ENCODE peak calls at places on chromosomes 13 and 19, in eight cellular contexts. S, L, E, X, A, Q, O and Z are unnamed samples. For H3K27me3, the result is how much of the 10 kb centered on the place peaks cover.

GRCh38 chr13:80180745-80181144 is 160.2 kb downstream of the SPRY2 start:
- DNase-seq in E (no peak), O (no peak), L (no peak), A (no peak), S (no peak), Q (no peak), X (no peak), Z (no peak)

GRCh38 chr19:16078759-16079707 is 2.7 kb downstream of the TPM4 start:
- DNase-seq in Q (peak), E (peak), A (peak), X (no peak), S (peak), O (peak), L (peak), Z (peak)

GRCh38 chr19:38251564-38252051 is 4.6 kb downstream of the PPP1R14A start:
- DNase-seq in A (peak), X (no peak), O (peak), S (peak), L (peak), Q (no peak), E (peak), Z (no peak)

GRCh38 chr13:36357692-36358091 is 11.5 kb upstream of the SPART start:
- DNase-seq in A (peak), O (no peak), E (peak), S (no peak), X (no peak), L (no peak), Q (no peak), Z (no peak)

GRCh38 chr19:44566984-44567383 is 37.5 kb upstream of the CEACAM20 start:
- DNase-seq in E (no peak), A (no peak), L (no peak), X (no peak), O (no peak), S (no peak), Q (no peak), Z (no peak)

GRCh38 chr13:64078480-64078936 is 2662.9 kb upstream of the PCDH20 start:
- DNase-seq in Q (no peak), X (no peak), S (no peak), A (no peak), E (peak), O (no peak), L (no peak), Z (no peak)

GRCh38 chr13:98529171-98529570 is 47.7 kb downstream of the STK24 start:
- DNase-seq in S (no peak), X (no peak), Q (no peak), A (no peak), E (peak), O (no peak), L (no peak), Z (no peak)

GRCh38 chr13:43573787-43574562 is 212.8 kb downstream of the ENOX1 start:
- DNase-seq in O (no peak), X (no peak), A (no peak), S (no peak), L (no peak), E (no peak), Q (no peak), Z (no peak)

GRCh38 chr19:49106648-49107135 is 7.5 kb upstream of the LIN7B start:
- DNase-seq in E (no peak), S (no peak), X (no peak), O (peak), A (peak), Q (peak), L (peak), Z (peak)

GRCh38 chr19:37930416-37930815 is 23.4 kb downstream of the SIPA1L3 start:
- DNase-seq in Q (no peak), S (no peak), A (no peak), O (no peak), L (no peak), X (no peak), E (no peak), Z (no peak)

GRCh38 chr13:44159633-44160279 is 213.9 kb upstream of the SERP2 start:
- DNase-seq in O (no peak), Q (no peak), X (no peak), S (peak), L (no peak), E (no peak), A (no peak), Z (no peak)

GRCh38 chr13:84192125-84192524 is 309.9 kb upstream of the SLITRK1 start:
- DNase-seq in O (no peak), Q (peak), X (no peak), S (no peak), E (no peak), A (no peak), L (no peak), Z (no peak)

GRCh38 chr13:99331881-99332293 is 24.7 kb upstream of the GPR183 start:
- DNase-seq in S (no peak), X (no peak), E (no peak), A (no peak), Q (no peak), O (no peak), L (no peak), Z (no peak)

GRCh38 chr13:25422153-25422552 is 50.4 kb downstream of the ATP8A2 start:
- DNase-seq in E (no peak), L (no peak), Q (no peak), O (no peak), X (no peak), S (no peak), A (no peak), Z (no peak)

GRCh38 chr13:100535401-100536135 is 53.0 kb downstream of the GGACT start:
- DNase-seq in Q (no peak), L (no peak), O (no peak), E (peak), A (peak), X (no peak), S (no peak), Z (no peak)

GRCh38 chr13:31012285-31013024 is 80.0 kb downstream of the TEX26 start:
- DNase-seq in S (no peak), L (no peak), E (no peak), A (peak), Q (peak), X (no peak), O (peak), Z (no peak)

GRCh38 chr19:23823952-23824389 is 65.3 kb upstream of the ZNF681 start:
- DNase-seq in X (no peak), L (no peak), S (no peak), O (no peak), E (no peak), Q (no peak), A (peak), Z (no peak)

GRCh38 chr19:1450735-1451669 is 1.1 kb downstream of the APC2 start:
- DNase-seq in X (no peak), A (no peak), L (no peak), O (no peak), E (no peak), Q (no peak), S (no peak), Z (no peak)

GRCh38 chr13:107976628-107977027 is 238.7 kb downstream of the LIG4 start:
- DNase-seq in Q (no peak), S (no peak), X (no peak), A (no peak), L (no peak), E (no peak), O (no peak), Z (no peak)

GRCh38 chr13:49164712-49165111 is 55.4 kb upstream of the MLNR start:
- DNase-seq in X (no peak), A (no peak), S (no peak), E (no peak), Q (no peak), O (no peak), L (no peak), Z (no peak)

GRCh38 chr19:15318241-15318691 is 14.1 kb downstream of the BRD4 start:
- DNase-seq in Q (peak), X (no peak), O (no peak), L (no peak), A (no peak), S (no peak), E (no peak), Z (no peak)

GRCh38 chr13:95485045-95485517 is 67.4 kb upstream of the CLDN10 start:
- DNase-seq in X (no peak), A (no peak), S (no peak), O (peak), L (no peak), E (no peak), Q (peak), Z (no peak)

GRCh38 chr13:110187501-110188161 is 119.3 kb downstream of the COL4A1 start:
- DNase-seq in O (peak), Q (peak), X (no peak), S (no peak), A (peak), L (peak), E (peak), Z (no peak)

GRCh38 chr13:75173457-75174356 is 308.3 kb downstream of the TBC1D4 start:
- DNase-seq in X (peak), Q (no peak), O (peak), A (no peak), L (no peak), S (no peak), E (no peak), Z (no peak)

GRCh38 chr19:45670670-45671453 is 2.8 kb downstream of the GIPR start:
- DNase-seq in Q (peak), X (peak), L (peak), O (peak), A (peak), E (no peak), S (peak), Z (peak)

GRCh38 chr19:28878862-28879566 is 333.9 kb downstream of the UQCRFS1 start:
- DNase-seq in X (peak), E (peak), S (peak), O (peak), L (peak), A (peak), Q (peak), Z (no peak)

GRCh38 chr19:1455336-1456120 is 5.6 kb downstream of the APC2 start:
- DNase-seq in A (peak), S (peak), O (peak), L (no peak), E (no peak), X (peak), Q (peak), Z (no peak)

GRCh38 chr13:30829145-30829544 is 76.9 kb upstream of the MEDAG start:
- DNase-seq in X (no peak), O (peak), A (no peak), Q (peak), S (no peak), L (no peak), E (no peak), Z (no peak)

GRCh38 chr19:58558623-58559274 is 338 bp upstream of the UBE2M start:
- DNase-seq in S (peak), L (peak), X (peak), E (peak), Q (peak), O (peak), A (peak), Z (peak)

GRCh38 chr13:112814905-112815585 is 125.2 kb downstream of the ATP11A start:
- DNase-seq in S (no peak), L (no peak), X (no peak), O (peak), E (peak), A (no peak), Q (peak), Z (no peak)

GRCh38 chr13:36862002-36862706 is 43.1 kb downstream of the RFXAP start:
- DNase-seq in E (no peak), A (no peak), O (peak), Q (no peak), L (no peak), S (no peak), X (no peak), Z (no peak)

GRCh38 chr13:89239361-89240127 is 1568.4 kb downstream of the SLITRK5 start:
- DNase-seq in E (no peak), S (no peak), A (no peak), Q (no peak), L (no peak), O (no peak), X (no peak), Z (no peak)

GRCh38 chr13:80374453-80374852 is 33.5 kb upstream of the SPRY2 start:
- DNase-seq in O (no peak), X (no peak), S (peak), A (peak), L (peak), E (peak), Q (no peak), Z (no peak)

GRCh38 chr13:30752991-30753616 is 17.8 kb downstream of the ALOX5AP start:
- DNase-seq in S (no peak), O (no peak), E (no peak), Q (no peak), L (no peak), X (no peak), A (no peak), Z (no peak)

GRCh38 chr19:48442116-48443035 is 3.4 kb upstream of the GRWD1 start:
- DNase-seq in A (no peak), S (no peak), Q (no peak), X (no peak), L (no peak), O (no peak), E (no peak), Z (no peak)

GRCh38 chr13:113903361-113903760 is 39.5 kb upstream of the GAS6 start:
- DNase-seq in S (peak), Q (peak), L (no peak), X (no peak), A (no peak), E (no peak), O (no peak), Z (no peak)

GRCh38 chr19:51440846-51441409 is 17.3 kb downstream of the SIGLEC8 start:
- DNase-seq in A (peak), Q (no peak), E (peak), L (no peak), O (no peak), X (no peak), S (no peak), Z (peak)

DNA sequence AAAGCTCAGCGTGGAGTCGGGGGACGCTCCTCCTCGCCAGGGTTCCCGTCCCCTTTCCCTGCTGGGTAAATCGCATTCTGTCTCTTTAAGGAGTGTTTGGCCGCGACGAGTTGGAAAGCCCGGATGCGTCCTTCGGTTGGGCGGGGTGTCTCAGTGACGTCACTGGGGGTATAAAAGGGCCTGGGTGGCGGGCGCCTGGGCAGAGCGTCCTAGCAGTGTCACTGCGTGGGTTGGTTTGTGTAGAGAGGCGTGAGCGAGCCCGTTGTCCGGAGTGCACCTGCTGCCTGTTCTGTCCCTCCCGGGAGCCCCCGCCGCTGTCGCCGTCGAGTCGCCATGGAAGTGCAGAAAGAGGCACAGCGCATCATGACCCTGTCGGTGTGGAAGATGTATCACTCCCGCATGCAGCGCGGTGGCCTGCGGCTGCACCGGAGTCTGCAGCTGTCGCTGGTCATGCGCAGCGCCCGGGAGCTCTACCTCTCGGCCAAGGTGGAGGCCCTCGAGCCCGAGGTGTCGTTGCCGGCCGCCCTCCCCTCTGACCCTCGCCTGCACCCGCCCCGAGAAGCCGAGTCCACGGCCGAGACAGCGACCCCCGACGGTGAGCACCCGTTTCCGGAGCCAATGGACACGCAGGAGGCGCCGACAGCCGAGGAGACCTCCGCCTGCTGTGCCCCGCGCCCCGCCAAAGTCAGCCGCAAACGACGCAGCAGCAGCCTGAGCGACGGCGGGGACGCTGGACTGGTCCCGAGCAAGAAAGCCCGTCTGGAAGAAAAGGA is 2.8 kb downstream of the IER2 start:
- DNase-seq in O (peak), L (peak), S (peak), X (peak), Q (peak), A (peak), E (peak), Z (peak)
- TF ChIP-seq CTCF in O (peak), L (no peak), S (peak), X (no peak), Q (peak), A (no peak), E (no peak), Z (no peak)

DNA sequence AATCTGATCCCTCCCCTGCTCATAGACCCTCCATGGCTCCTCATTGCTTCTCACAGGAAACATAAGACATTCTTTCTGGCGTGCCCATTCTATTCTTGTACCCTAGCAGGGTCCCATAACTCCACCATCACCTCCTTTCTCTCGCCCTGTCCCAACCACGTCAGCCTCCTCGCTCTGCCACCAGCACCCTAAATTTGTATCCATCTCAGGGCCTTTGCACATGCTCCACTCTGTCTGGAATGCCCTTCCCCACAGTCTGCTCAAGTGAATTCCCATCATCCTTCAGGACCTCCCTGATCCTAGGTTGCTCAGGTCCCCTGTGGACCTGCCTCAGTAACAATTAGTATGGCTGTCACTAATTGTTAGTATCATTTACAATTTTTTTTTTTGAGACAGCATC is 10.5 kb downstream of the B3GNT3 start:
- DNase-seq in A (no peak), L (no peak), O (no peak), E (no peak), S (no peak), X (no peak), Q (no peak), Z (no peak)
- H3K27me3 ChIP-seq in A (under half), L (under half), O (under half), E (under half), S (under half), X (under half), Q (under half), Z (under half)

GRCh38 chr19:39970674-39971379 is at the start of gene PSMC4:
- DNase-seq in O (peak), A (peak), E (peak), X (peak), Q (peak), L (peak), S (peak), Z (peak)
- TF ChIP-seq POLR2A in O (peak), A (peak), E (peak), X (peak), Q (peak), L (peak), S (peak), Z (peak)

GRCh38 chr13:28754698-28755545 is 36.2 kb upstream of the SLC46A3 start:
- DNase-seq in S (no peak), X (peak), Q (peak), O (peak), L (peak), A (no peak), E (no peak), Z (peak)
- TF ChIP-seq CTCF in S (no peak), X (no peak), Q (peak), O (peak), L (peak), A (no peak), E (no peak), Z (no peak)

GRCh38 chr13:39244561-39245230 is 206.4 kb downstream of the NHLRC3 start:
- DNase-seq in A (no peak), Q (no peak), L (no peak), E (no peak), X (no peak), S (no peak), O (no peak), Z (no peak)
- H3K27me3 ChIP-seq in A (under half), Q (under half), L (under half), E (under half), X (under half), S (under half), O (under half), Z (under half)

DNA sequence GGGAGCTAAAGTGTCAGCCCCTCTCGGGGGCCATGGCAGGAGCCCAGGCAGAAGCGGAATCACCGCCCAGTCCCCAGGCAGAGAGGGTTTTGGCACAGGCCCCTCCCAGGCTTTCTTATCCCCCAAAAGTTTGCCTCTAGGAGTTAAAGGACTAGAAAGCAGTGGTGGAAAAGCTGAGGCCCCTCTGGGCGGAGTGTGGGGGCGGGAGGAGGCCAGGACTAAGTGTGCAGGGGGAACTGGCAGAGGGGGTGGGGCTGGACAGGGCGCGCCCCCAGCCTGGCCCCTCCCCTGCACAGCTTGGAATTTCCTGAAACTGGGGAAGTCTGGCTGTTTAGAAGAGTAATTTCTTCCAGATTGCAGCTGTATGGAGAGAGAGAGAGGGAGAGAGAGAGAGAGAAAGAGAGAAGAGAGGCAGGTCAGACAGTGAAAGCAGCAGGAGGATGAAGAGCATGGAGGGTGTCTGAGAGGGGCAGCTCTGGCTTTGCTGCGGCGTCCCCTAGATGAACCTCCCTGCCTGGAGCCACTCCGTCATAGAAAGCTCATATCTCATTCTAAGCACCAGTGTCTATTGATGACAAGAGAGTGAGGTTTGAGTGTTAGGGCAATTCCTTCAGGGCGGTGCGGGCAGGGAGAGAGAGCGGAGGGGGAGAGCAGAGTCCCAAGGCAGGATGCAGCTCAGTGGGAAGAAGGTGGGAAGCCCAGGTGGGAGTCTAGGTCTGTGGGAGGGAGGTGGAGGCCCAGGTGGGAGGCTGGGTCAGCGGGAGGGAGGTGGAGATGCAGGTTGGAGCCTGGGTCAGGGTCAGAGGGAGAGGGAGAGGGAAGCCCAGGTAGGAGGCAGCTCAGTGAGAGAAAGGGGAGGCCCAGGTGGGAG is at the start of gene CDC42EP5:
- DNase-seq in L (peak), Q (peak), E (peak), S (peak), A (peak), X (peak), O (peak), Z (peak)
- TF ChIP-seq POLR2A in L (no peak), Q (no peak), E (peak), S (peak), A (no peak), X (peak), O (no peak), Z (no peak)

GRCh38 chr13:97367427-97367826 is 66.5 kb upstream of the RAP2A start:
- DNase-seq in L (no peak), S (peak), X (no peak), A (no peak), E (peak), O (no peak), Q (peak), Z (no peak)
- TF ChIP-seq CTCF in L (no peak), S (no peak), X (no peak), A (no peak), E (no peak), O (no peak), Q (no peak), Z (no peak)

DNA sequence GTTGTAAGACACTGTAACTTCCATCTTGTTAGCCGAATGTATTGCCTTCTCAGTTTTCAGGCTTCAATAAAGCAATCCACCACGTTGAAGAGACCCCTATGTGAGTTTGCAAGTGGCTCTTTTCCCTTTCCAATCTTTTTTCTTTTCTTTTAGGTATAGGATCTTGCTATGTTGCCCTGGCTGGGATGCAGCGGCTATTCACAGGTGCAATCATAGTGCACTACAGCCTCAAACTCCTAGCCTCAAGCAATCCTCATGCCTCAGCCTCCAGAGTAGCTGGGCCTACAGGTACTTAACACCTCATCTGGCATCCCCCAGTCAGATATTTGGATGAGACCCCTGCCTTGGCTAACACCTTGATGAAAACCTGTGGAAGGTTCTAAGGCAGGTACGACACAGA is 33.5 kb upstream of the FEM1A start:
- DNase-seq in O (no peak), X (no peak), S (no peak), E (no peak), L (no peak), A (no peak), Q (no peak), Z (no peak)
- H3K27me3 ChIP-seq in O (under half), X (under half), S (under half), E (under half), L (under half), A (under half), Q (under half), Z (under half)